ENCODE peak calls at places on chromosome 18, in four cellular contexts. A is T-helper 9 cell; S is naive thymus-derived CD4-positive, alpha-beta T cell; Z is amygdala. U is an unnamed sample.
A peak's percentile ranks its signal among the peaks of the same experiment; 100 is the strongest.

GRCh38 chr18:3054785-3055184 is 41.8 kb upstream of the LPIN2 start:
- DNase-seq in S (no peak), Z (no peak), A (no peak), U (no peak)

GRCh38 chr18:12906119-12906518 is 22.1 kb upstream of the PTPN2 start:
- DNase-seq in A (no peak), S (no peak), Z (no peak), U (no peak)

GRCh38 chr18:9792565-9793226 is 84.6 kb downstream of the RAB31 start:
- DNase-seq in S (peak; percentile 25), Z (no peak), A (no peak), U (peak; percentile 45)

GRCh38 chr18:79857082-79857661 is 59.4 kb downstream of the KCNG2 start:
- DNase-seq in A (no peak), Z (no peak), S (no peak), U (peak; percentile 14)

GRCh38 chr18:75110846-75111415 is 98.0 kb downstream of the PTGR3 start:
- DNase-seq in Z (no peak), A (no peak), S (no peak), U (no peak)

GRCh38 chr18:12944724-12945123 is 3.1 kb upstream of the SEH1L start:
- DNase-seq in A (no peak), S (no peak), Z (no peak), U (peak; percentile 51)

GRCh38 chr18:11096411-11096810 is 53.0 kb downstream of the PIEZO2 start:
- DNase-seq in A (no peak), S (no peak), Z (no peak), U (no peak)

GRCh38 chr18:35778850-35779634 is 193.4 kb upstream of the RMP24 start:
- DNase-seq in S (no peak), A (no peak), Z (no peak), U (no peak)

GRCh38 chr18:12336887-12337286 is 28.8 kb downstream of the TUBB6 start:
- DNase-seq in Z (no peak), S (no peak), A (no peak), U (no peak)

GRCh38 chr18:11533942-11534496 is 75.4 kb upstream of the SLC35G4 start:
- DNase-seq in S (no peak), A (no peak), Z (no peak), U (no peak)

GRCh38 chr18:33014060-33014796 is 241.4 kb upstream of the KLHL14 start:
- DNase-seq in Z (no peak), A (no peak), S (no peak), U (no peak)

GRCh38 chr18:75407468-75408437 is 19.8 kb downstream of the SMIM21 start:
- DNase-seq in S (no peak), A (no peak), Z (no peak), U (no peak)

GRCh38 chr18:75214766-75215515 is 4.3 kb downstream of the TSHZ1 start:
- DNase-seq in A (no peak), Z (no peak), S (no peak), U (no peak)

GRCh38 chr18:7941533-7941932 is 374.4 kb downstream of the PTPRM start:
- DNase-seq in A (no peak), S (no peak), Z (no peak), U (no peak)

GRCh38 chr18:59149007-59149406 is 9.3 kb downstream of the SEC11C start:
- DNase-seq in A (no peak), Z (no peak), S (no peak), U (no peak)

GRCh38 chr18:23838801-23839366 is 149.6 kb downstream of the LAMA3 start:
- DNase-seq in S (no peak), A (no peak), Z (no peak), U (no peak)

GRCh38 chr18:3615374-3615773 is 165.4 kb downstream of the TGIF1 start:
- DNase-seq in A (no peak), Z (no peak), S (no peak), U (no peak)

GRCh38 chr18:63155169-63155852 is 164.3 kb downstream of the BCL2 start:
- DNase-seq in S (peak; percentile 78), A (peak; percentile 66), Z (peak; percentile 47), U (peak; percentile 78)

GRCh38 chr18:60232541-60232940 is 140.0 kb downstream of the MC4R start:
- DNase-seq in Z (no peak), S (no peak), A (no peak), U (no peak)

GRCh38 chr18:21911551-21911950 is 171.0 kb downstream of the MIB1 start:
- DNase-seq in S (no peak), Z (no peak), A (no peak), U (no peak)

GRCh38 chr18:79717059-79717458 is 37.5 kb downstream of the CTDP1 start:
- DNase-seq in Z (no peak), A (no peak), S (no peak), U (no peak)

GRCh38 chr18:78082776-78083175 is 833.1 kb downstream of the GALR1 start:
- DNase-seq in Z (no peak), A (no peak), S (no peak), U (no peak)

GRCh38 chr18:79487198-79488165 is 91.8 kb downstream of the NFATC1 start:
- DNase-seq in Z (no peak), S (no peak), A (no peak), U (no peak)

GRCh38 chr18:48838921-48839818 is 111.6 kb downstream of the SMAD7 start:
- DNase-seq in S (no peak), A (no peak), Z (no peak), U (no peak)

GRCh38 chr18:61852496-61852895 is 40.3 kb downstream of the RNF152 start:
- DNase-seq in S (no peak), Z (no peak), A (no peak), U (no peak)

GRCh38 chr18:56245856-56246575 is 392.4 kb downstream of the TXNL1 start:
- DNase-seq in Z (no peak), S (no peak), A (no peak), U (no peak)

GRCh38 chr18:75638597-75639467 is 211.3 kb upstream of the SMIM21 start:
- DNase-seq in A (no peak), Z (peak; percentile 69), S (no peak), U (no peak)

GRCh38 chr18:31619291-31619690 is 27.6 kb downstream of the TTR start:
- DNase-seq in Z (no peak), S (no peak), A (no peak), U (no peak)

GRCh38 chr18:13611058-13611615 is 115.2 kb downstream of the FAM210A start:
- DNase-seq in Z (peak; percentile 80), S (no peak), A (peak; percentile 18), U (no peak)

GRCh38 chr18:40993363-40993762 is 961.7 kb upstream of the PIK3C3 start:
- DNase-seq in A (no peak), S (no peak), Z (no peak), U (no peak)

GRCh38 chr18:21740474-21740723 is 193 bp upstream of the MIB1 start:
- DNase-seq in S (no peak), Z (peak; percentile 99), A (no peak), U (peak; percentile 91)

GRCh38 chr18:49819768-49820662 is 6.7 kb upstream of the ACAA2 start:
- DNase-seq in Z (no peak), S (peak; percentile 30), A (peak; percentile 14), U (peak; percentile 91)

GRCh38 chr18:73979742-73980141 is 167.9 kb downstream of the FBXO15 start:
- DNase-seq in Z (no peak), S (no peak), A (no peak), U (no peak)

GRCh38 chr18:9604348-9604747 is 10.0 kb downstream of the PPP4R1 start:
- DNase-seq in A (no peak), S (no peak), Z (no peak), U (no peak)

GRCh38 chr18:13813271-13813849 is 10.6 kb upstream of the MC5R start:
- DNase-seq in A (peak; percentile 29), S (peak; percentile 51), Z (peak; percentile 54), U (peak; percentile 42)

GRCh38 chr18:21509062-21509461 is 91.4 kb downstream of the ESCO1 start:
- DNase-seq in S (no peak), A (no peak), Z (no peak), U (no peak)

GRCh38 chr18:50853863-50854271 is 25.1 kb upstream of the ME2 start:
- DNase-seq in S (no peak), A (no peak), Z (no peak), U (no peak)

U was measured in Jurkat, Clone E6-1.